ENCODE peak calls at places on chromosomes 7 and 10, in eight cellular contexts. N is colonic mucosa; W is HFF-Myc; Z is psoas muscle; U is fibroblast of mammary gland; C is SJSA1; T is CD8-positive, alpha-beta memory T cell; Y is lung. Q is an unnamed sample.

GRCh38 chr10:4763960-4764428 is 62.0 kb upstream of the AKR1E2 start:
- DNase-seq in T (no peak), C (no peak), W (peak), Y (no peak), N (no peak), Z (no peak), U (peak), Q (no peak)

GRCh38 chr7:75739796-75740672 is 1.3 kb upstream of the HIP1 start:
- DNase-seq in Y (no peak), U (peak), Z (no peak), C (no peak), T (no peak), W (no peak), N (no peak), Q (no peak)

GRCh38 chr10:90557385-90557784 is 300.5 kb downstream of the HTR7 start:
- DNase-seq in U (no peak), Y (no peak), T (no peak), C (no peak), W (no peak), N (no peak), Z (no peak), Q (no peak)

GRCh38 chr10:19417740-19418139 is 369.1 kb downstream of the MALRD1 start:
- DNase-seq in W (no peak), U (no peak), T (no peak), Y (no peak), Z (no peak), C (no peak), N (no peak), Q (no peak)

GRCh38 chr7:45687721-45688120 is 113.6 kb downstream of the ADCY1 start:
- DNase-seq in T (no peak), C (peak), Z (no peak), N (peak), Y (no peak), U (no peak), W (no peak), Q (peak)

GRCh38 chr7:55365103-55365679 is at the start of gene LANCL2:
- DNase-seq in N (peak), W (no peak), C (no peak), Z (no peak), U (peak), Y (peak), T (peak), Q (no peak)

GRCh38 chr10:110321869-110322620 is 17.3 kb upstream of the SMNDC1 start:
- DNase-seq in Z (no peak), T (no peak), C (no peak), N (no peak), Y (no peak), W (no peak), U (no peak), Q (no peak)

GRCh38 chr7:70919491-70920073 is 212.4 kb upstream of the GALNT17 start:
- DNase-seq in N (no peak), Y (no peak), W (no peak), Z (no peak), U (no peak), C (no peak), T (no peak), Q (no peak)

GRCh38 chr10:14017380-14017943 is 313.3 kb downstream of the FRMD4A start:
- DNase-seq in C (no peak), W (peak), N (no peak), U (peak), Y (no peak), Z (no peak), T (no peak), Q (no peak)

GRCh38 chr10:122387572-122387971 is 13.1 kb downstream of the PLEKHA1 start:
- DNase-seq in Z (peak), Y (no peak), T (no peak), C (no peak), U (no peak), W (no peak), N (no peak), Q (no peak)

GRCh38 chr10:130171196-130171595 is 35.0 kb downstream of the GLRX3 start:
- DNase-seq in N (no peak), C (no peak), T (peak), Z (no peak), Y (no peak), U (no peak), W (no peak), Q (no peak)
- H3K4me3 ChIP-seq in N (no peak), C (no peak), T (no peak), Z (no peak), Y (no peak), U (no peak), W (no peak), Q (no peak)

DNA sequence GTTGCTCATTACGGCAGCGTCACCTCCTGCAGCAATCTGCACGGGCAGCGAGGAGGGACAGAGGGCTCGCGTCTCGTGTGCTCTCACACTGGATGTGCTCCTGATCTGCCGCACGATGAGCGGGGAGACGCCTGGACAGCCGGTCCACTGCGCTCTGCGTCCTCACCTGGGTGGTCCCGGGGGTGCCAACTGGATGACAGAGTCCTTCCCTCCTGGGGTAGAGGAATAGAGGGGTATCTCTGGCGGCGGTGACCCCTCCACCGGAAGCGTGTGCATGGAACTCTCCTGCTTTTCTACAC is 3.4 kb downstream of the FAM20C start:
- DNase-seq in T (no peak), U (no peak), C (no peak), Z (no peak), N (no peak), W (no peak), Y (no peak), Q (no peak)
- H3K4me3 ChIP-seq in T (no peak), U (peak), C (no peak), Z (peak), N (no peak), W (peak), Y (no peak), Q (no peak)

DNA sequence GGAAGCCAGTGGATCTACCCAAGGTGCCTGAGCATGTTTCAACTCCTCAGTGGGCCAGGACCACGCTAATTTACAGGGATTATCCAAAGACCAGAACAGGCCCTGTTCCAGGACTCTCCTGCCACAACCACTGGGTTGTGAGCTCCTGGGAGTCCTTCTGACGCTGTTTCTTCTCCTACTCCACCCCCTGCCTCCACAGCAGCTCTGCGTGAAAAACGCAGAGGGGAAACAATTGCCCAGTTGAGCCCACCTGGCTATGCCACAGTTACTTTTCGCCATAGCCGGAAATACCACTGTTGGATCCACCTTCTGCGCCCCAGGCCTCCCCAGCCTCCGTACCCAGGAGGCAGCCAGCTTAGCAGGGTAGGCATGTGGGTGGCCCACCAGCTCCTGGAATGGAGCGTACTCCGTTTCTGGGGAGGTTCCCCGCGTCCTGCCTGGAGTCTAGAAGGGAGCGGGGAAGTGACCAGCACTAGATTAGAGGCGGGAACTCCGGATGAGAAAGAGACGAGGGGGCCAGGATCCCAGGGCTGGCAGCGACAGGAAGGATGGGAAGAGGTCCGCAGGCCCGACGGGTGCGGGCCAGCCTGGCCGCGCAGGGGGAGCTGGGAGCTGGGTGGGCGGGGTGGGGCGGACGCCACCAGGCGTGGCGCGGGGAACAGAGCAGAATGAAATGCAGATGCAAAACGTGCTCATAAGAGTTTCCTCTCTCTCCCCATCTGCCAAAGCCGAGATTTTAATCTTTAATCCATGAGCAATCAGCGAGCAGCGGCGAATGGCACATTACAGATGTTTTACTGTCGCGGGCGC is 32.1 kb upstream of the PAX2 start:
- DNase-seq in C (no peak), Z (no peak), T (no peak), W (no peak), U (no peak), Y (no peak), N (no peak), Q (no peak)
- H3K4me3 ChIP-seq in C (no peak), Z (peak), T (no peak), W (no peak), U (no peak), Y (no peak), N (no peak), Q (no peak)

DNA sequence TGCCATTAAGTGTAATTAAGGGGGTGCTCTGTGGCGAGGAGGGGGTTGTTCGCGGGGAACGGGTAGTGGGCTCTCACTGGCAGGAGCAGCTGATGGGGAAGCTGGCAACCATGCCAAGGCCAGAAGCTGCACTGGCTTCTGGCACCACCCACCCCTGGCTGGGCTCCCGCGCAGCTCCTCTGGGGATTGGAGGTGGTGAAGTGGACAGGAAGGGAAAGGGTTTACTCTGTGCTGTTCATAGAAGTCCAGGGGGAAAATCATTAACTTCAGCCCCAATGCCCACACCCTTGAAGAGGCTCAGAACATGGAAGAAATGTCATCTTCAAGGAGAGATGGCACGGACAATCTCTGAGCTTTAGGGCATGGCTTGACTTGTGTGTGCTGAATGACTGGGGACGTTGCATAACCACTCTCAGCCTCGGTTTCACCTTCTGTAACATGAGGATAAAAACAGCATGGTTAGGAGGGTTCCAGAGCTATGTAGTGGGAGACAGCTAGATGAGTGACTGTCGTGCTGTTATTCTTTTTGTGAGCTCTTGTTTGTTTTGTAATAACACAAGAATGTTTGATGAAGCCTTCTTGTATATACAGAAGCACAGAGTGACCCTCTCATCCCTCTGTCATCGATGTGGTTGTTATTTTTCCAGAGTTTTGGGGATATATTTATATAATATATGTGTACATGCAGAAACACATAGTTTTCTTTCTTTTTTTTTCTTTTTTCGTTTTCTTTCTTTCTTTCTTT is 29.9 kb downstream of the KAZALD1 start:
- DNase-seq in Y (no peak), T (no peak), W (no peak), C (no peak), U (no peak), N (no peak), Z (no peak), Q (no peak)
- H3K4me3 ChIP-seq in Y (no peak), T (no peak), W (no peak), C (no peak), U (no peak), N (no peak), Z (no peak), Q (no peak)

GRCh38 chr10:102743078-102743587 is 615 bp upstream of the WBP1L start:
- DNase-seq in C (no peak), Y (no peak), Z (no peak), W (no peak), U (no peak), T (no peak), N (no peak), Q (no peak)
- H3K4me3 ChIP-seq in C (peak), Y (no peak), Z (peak), W (no peak), U (peak), T (peak), N (peak), Q (peak)

GRCh38 chr7:151085329-151085690 is 965 bp upstream of the AGAP3 start:
- DNase-seq in W (no peak), N (peak), C (no peak), Z (peak), Y (no peak), U (peak), T (no peak), Q (no peak)
- H3K4me3 ChIP-seq in W (peak), N (no peak), C (peak), Z (peak), Y (no peak), U (no peak), T (no peak), Q (no peak)

DNA sequence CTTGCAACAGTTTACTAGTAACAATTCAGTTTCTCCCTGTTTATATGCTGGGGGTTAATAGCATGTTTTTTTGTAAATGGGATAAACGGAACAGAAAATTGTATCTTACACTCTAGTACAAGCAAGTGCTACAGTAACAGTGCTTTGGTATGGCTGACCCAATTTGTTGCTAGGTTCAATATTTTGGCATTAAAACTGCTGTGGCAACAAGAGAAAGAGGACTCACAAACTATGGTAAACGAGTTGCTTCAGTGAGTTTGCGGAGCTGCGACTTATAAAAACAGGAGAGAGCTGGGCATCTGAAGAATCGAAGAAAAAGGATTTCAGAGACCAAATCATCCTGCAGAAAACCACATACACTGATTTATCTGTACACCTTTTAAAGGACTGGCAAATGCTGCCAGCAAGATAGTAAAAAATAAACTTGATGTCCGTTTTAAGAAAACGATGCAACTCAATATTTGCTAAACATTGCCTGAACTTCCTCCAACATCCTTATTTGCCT is 2.2 kb downstream of the GLUD1 start:
- DNase-seq in Z (no peak), Y (no peak), C (no peak), T (peak), W (no peak), U (peak), N (no peak), Q (no peak)
- H3K4me3 ChIP-seq in Z (peak), Y (peak), C (peak), T (peak), W (peak), U (peak), N (peak), Q (peak)

DNA sequence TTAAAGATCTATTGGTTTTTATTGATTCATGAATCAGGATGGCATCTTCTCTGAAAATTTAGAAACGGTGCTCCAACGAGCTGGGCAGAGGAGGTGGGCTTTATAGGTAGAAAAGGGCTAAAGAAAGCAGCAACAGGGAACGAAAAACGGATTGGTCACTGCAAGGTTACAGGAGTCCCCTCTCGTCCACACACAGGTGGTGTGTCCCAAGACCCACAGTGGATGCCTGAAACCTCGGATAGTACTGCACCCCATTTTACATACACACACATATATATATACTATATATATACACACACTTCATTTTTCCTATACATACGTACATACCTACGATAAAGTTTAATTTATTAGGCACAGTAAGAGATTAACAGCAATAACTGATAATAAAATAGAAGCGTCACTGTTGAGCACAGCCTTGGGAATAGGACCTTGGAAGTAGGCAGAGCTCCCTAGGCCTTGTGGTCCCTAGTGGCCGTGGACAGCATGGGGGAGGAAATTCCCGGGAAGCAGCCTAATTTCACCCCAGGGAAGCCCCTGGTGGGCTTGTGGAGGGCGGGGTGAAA is 737 bp upstream of the NUB1 start:
- DNase-seq in T (no peak), U (no peak), C (peak), Z (no peak), W (no peak), N (no peak), Y (no peak), Q (no peak)
- H3K4me3 ChIP-seq in T (peak), U (peak), C (peak), Z (peak), W (peak), N (peak), Y (no peak), Q (peak)